ENCODE peak calls at places on chromosomes 16 and 17, in five cellular contexts. One of them, this sample, is unnamed.

GRCh38 chr17:68260051-68260762 is 12.4 kb downstream of the AMZ2 start:
- DNase-seq in SHP77 treated with DMSO at 0.1 percent for 48 hours: no peak
- DNase-seq in activated CD4-positive, alpha-beta T cell treated with anti-CD3 and anti-CD28 coated beads, Interleukin-2, amount 50 U/mL, for 1 hour: no peak
- DNase-seq in lung: no peak
- DNase-seq in cardiac fibroblast: no peak
- DNase-seq in this sample: no peak

GRCh38 chr17:80394629-80395216 is 20.2 kb upstream of the ENDOV start:
- DNase-seq in cardiac fibroblast: no peak
- DNase-seq in SHP77 treated with DMSO at 0.1 percent for 48 hours: no peak
- DNase-seq in lung: no peak
- DNase-seq in activated CD4-positive, alpha-beta T cell treated with anti-CD3 and anti-CD28 coated beads, Interleukin-2, amount 50 U/mL, for 1 hour: no peak
- DNase-seq in this sample: no peak

GRCh38 chr16:66204761-66205160 is 161.7 kb upstream of the CDH5 start:
- DNase-seq in activated CD4-positive, alpha-beta T cell treated with anti-CD3 and anti-CD28 coated beads, Interleukin-2, amount 50 U/mL, for 1 hour: no peak
- DNase-seq in lung: no peak
- DNase-seq in cardiac fibroblast: peak; percentile 86
- DNase-seq in SHP77 treated with DMSO at 0.1 percent for 48 hours: no peak
- DNase-seq in this sample: no peak

GRCh38 chr17:4716081-4716480 is 5.6 kb downstream of the ARRB2 start:
- DNase-seq in cardiac fibroblast: no peak
- DNase-seq in activated CD4-positive, alpha-beta T cell treated with anti-CD3 and anti-CD28 coated beads, Interleukin-2, amount 50 U/mL, for 1 hour: no peak
- DNase-seq in SHP77 treated with DMSO at 0.1 percent for 48 hours: no peak
- DNase-seq in lung: no peak
- DNase-seq in this sample: no peak

GRCh38 chr17:40559016-40559853 is 6.0 kb downstream of the CCR7 start:
- DNase-seq in activated CD4-positive, alpha-beta T cell treated with anti-CD3 and anti-CD28 coated beads, Interleukin-2, amount 50 U/mL, for 1 hour: no peak
- DNase-seq in SHP77 treated with DMSO at 0.1 percent for 48 hours: no peak
- DNase-seq in cardiac fibroblast: peak; percentile 64
- DNase-seq in lung: no peak
- DNase-seq in this sample: no peak

GRCh38 chr16:10868562-10869469 is 8.2 kb upstream of the CIITA start:
- DNase-seq in lung: no peak
- DNase-seq in SHP77 treated with DMSO at 0.1 percent for 48 hours: no peak
- DNase-seq in activated CD4-positive, alpha-beta T cell treated with anti-CD3 and anti-CD28 coated beads, Interleukin-2, amount 50 U/mL, for 1 hour: no peak
- DNase-seq in cardiac fibroblast: no peak
- DNase-seq in this sample: peak; percentile 64

GRCh38 chr17:17479209-17479608 is 2.4 kb downstream of the MED9 start:
- DNase-seq in SHP77 treated with DMSO at 0.1 percent for 48 hours: no peak
- DNase-seq in cardiac fibroblast: no peak
- DNase-seq in activated CD4-positive, alpha-beta T cell treated with anti-CD3 and anti-CD28 coated beads, Interleukin-2, amount 50 U/mL, for 1 hour: no peak
- DNase-seq in lung: no peak
- DNase-seq in this sample: no peak

GRCh38 chr17:38685485-38685884 is 10.7 kb upstream of the EPOP start:
- DNase-seq in SHP77 treated with DMSO at 0.1 percent for 48 hours: no peak
- DNase-seq in activated CD4-positive, alpha-beta T cell treated with anti-CD3 and anti-CD28 coated beads, Interleukin-2, amount 50 U/mL, for 1 hour: no peak
- DNase-seq in lung: no peak
- DNase-seq in cardiac fibroblast: no peak
- DNase-seq in this sample: no peak

GRCh38 chr17:65169691-65170090 is 32.5 kb downstream of the RGS9 start:
- DNase-seq in activated CD4-positive, alpha-beta T cell treated with anti-CD3 and anti-CD28 coated beads, Interleukin-2, amount 50 U/mL, for 1 hour: no peak
- DNase-seq in SHP77 treated with DMSO at 0.1 percent for 48 hours: no peak
- DNase-seq in cardiac fibroblast: no peak
- DNase-seq in lung: no peak
- DNase-seq in this sample: no peak

GRCh38 chr17:39926588-39927100 is 757 bp downstream of the ORMDL3 start:
- DNase-seq in SHP77 treated with DMSO at 0.1 percent for 48 hours: no peak
- DNase-seq in lung: peak; percentile 65
- DNase-seq in cardiac fibroblast: peak; percentile 36
- DNase-seq in activated CD4-positive, alpha-beta T cell treated with anti-CD3 and anti-CD28 coated beads, Interleukin-2, amount 50 U/mL, for 1 hour: peak; percentile 54
- DNase-seq in this sample: peak; percentile 67

GRCh38 chr17:55259684-55260111 is 5.1 kb upstream of the HLF start:
- DNase-seq in SHP77 treated with DMSO at 0.1 percent for 48 hours: no peak
- DNase-seq in activated CD4-positive, alpha-beta T cell treated with anti-CD3 and anti-CD28 coated beads, Interleukin-2, amount 50 U/mL, for 1 hour: no peak
- DNase-seq in cardiac fibroblast: no peak
- DNase-seq in lung: no peak
- DNase-seq in this sample: no peak

GRCh38 chr17:78844301-78845005 is 3.8 kb upstream of the USP36 start:
- DNase-seq in activated CD4-positive, alpha-beta T cell treated with anti-CD3 and anti-CD28 coated beads, Interleukin-2, amount 50 U/mL, for 1 hour: no peak
- DNase-seq in lung: no peak
- DNase-seq in cardiac fibroblast: peak; percentile 29
- DNase-seq in SHP77 treated with DMSO at 0.1 percent for 48 hours: no peak
- DNase-seq in this sample: no peak

GRCh38 chr17:80071116-80071980 is 30.0 kb upstream of the GAA start:
- DNase-seq in lung: peak; percentile 48
- DNase-seq in SHP77 treated with DMSO at 0.1 percent for 48 hours: no peak
- DNase-seq in activated CD4-positive, alpha-beta T cell treated with anti-CD3 and anti-CD28 coated beads, Interleukin-2, amount 50 U/mL, for 1 hour: no peak
- DNase-seq in cardiac fibroblast: peak; percentile 80
- DNase-seq in this sample: peak; percentile 84

GRCh38 chr17:75565066-75565465 is 22.5 kb upstream of the MYO15B start:
- DNase-seq in SHP77 treated with DMSO at 0.1 percent for 48 hours: no peak
- DNase-seq in activated CD4-positive, alpha-beta T cell treated with anti-CD3 and anti-CD28 coated beads, Interleukin-2, amount 50 U/mL, for 1 hour: no peak
- DNase-seq in cardiac fibroblast: peak; percentile 36
- DNase-seq in lung: no peak
- DNase-seq in this sample: no peak

GRCh38 chr17:15265131-15265530 is at the start of gene PMP22:
- DNase-seq in SHP77 treated with DMSO at 0.1 percent for 48 hours: no peak
- DNase-seq in lung: no peak
- DNase-seq in cardiac fibroblast: peak; percentile 54
- DNase-seq in activated CD4-positive, alpha-beta T cell treated with anti-CD3 and anti-CD28 coated beads, Interleukin-2, amount 50 U/mL, for 1 hour: no peak
- DNase-seq in this sample: peak; percentile 25

GRCh38 chr16:75486014-75486404 is 9.2 kb downstream of the CHST6 start:
- DNase-seq in activated CD4-positive, alpha-beta T cell treated with anti-CD3 and anti-CD28 coated beads, Interleukin-2, amount 50 U/mL, for 1 hour: no peak
- DNase-seq in cardiac fibroblast: no peak
- DNase-seq in SHP77 treated with DMSO at 0.1 percent for 48 hours: no peak
- DNase-seq in lung: no peak
- DNase-seq in this sample: peak; percentile 44

GRCh38 chr16:2753523-2754020 is 1.1 kb downstream of the SRRM2 start:
- DNase-seq in lung: no peak
- DNase-seq in activated CD4-positive, alpha-beta T cell treated with anti-CD3 and anti-CD28 coated beads, Interleukin-2, amount 50 U/mL, for 1 hour: no peak
- DNase-seq in cardiac fibroblast: peak; percentile 19
- DNase-seq in SHP77 treated with DMSO at 0.1 percent for 48 hours: no peak
- DNase-seq in this sample: no peak

GRCh38 chr17:56540791-56541190 is 52.7 kb upstream of the NOG start:
- DNase-seq in activated CD4-positive, alpha-beta T cell treated with anti-CD3 and anti-CD28 coated beads, Interleukin-2, amount 50 U/mL, for 1 hour: no peak
- DNase-seq in SHP77 treated with DMSO at 0.1 percent for 48 hours: no peak
- DNase-seq in cardiac fibroblast: no peak
- DNase-seq in lung: no peak
- DNase-seq in this sample: no peak

GRCh38 chr16:53631236-53631635 is 72.4 kb downstream of the RPGRIP1L start:
- DNase-seq in cardiac fibroblast: no peak
- DNase-seq in activated CD4-positive, alpha-beta T cell treated with anti-CD3 and anti-CD28 coated beads, Interleukin-2, amount 50 U/mL, for 1 hour: no peak
- DNase-seq in lung: no peak
- DNase-seq in SHP77 treated with DMSO at 0.1 percent for 48 hours: no peak
- DNase-seq in this sample: no peak

GRCh38 chr16:20566864-20567263 is 9.3 kb downstream of the ACSM2B start:
- DNase-seq in activated CD4-positive, alpha-beta T cell treated with anti-CD3 and anti-CD28 coated beads, Interleukin-2, amount 50 U/mL, for 1 hour: no peak
- DNase-seq in lung: no peak
- DNase-seq in cardiac fibroblast: no peak
- DNase-seq in SHP77 treated with DMSO at 0.1 percent for 48 hours: no peak
- DNase-seq in this sample: no peak

GRCh38 chr17:77555741-77556291 is 402.7 kb upstream of the TNRC6C start:
- DNase-seq in lung: peak; percentile 37
- DNase-seq in cardiac fibroblast: peak; percentile 43
- DNase-seq in SHP77 treated with DMSO at 0.1 percent for 48 hours: peak; percentile 41
- DNase-seq in activated CD4-positive, alpha-beta T cell treated with anti-CD3 and anti-CD28 coated beads, Interleukin-2, amount 50 U/mL, for 1 hour: no peak
- DNase-seq in this sample: peak; percentile 75

GRCh38 chr17:6069611-6070279 is 434 bp upstream of the WSCD1 start:
- DNase-seq in lung: no peak
- DNase-seq in cardiac fibroblast: no peak
- DNase-seq in activated CD4-positive, alpha-beta T cell treated with anti-CD3 and anti-CD28 coated beads, Interleukin-2, amount 50 U/mL, for 1 hour: no peak
- DNase-seq in SHP77 treated with DMSO at 0.1 percent for 48 hours: no peak
- DNase-seq in this sample: peak; percentile 24

GRCh38 chr17:4645642-4646041 is 4.2 kb upstream of the ALOX15 start:
- DNase-seq in lung: no peak
- DNase-seq in activated CD4-positive, alpha-beta T cell treated with anti-CD3 and anti-CD28 coated beads, Interleukin-2, amount 50 U/mL, for 1 hour: no peak
- DNase-seq in SHP77 treated with DMSO at 0.1 percent for 48 hours: no peak
- DNase-seq in cardiac fibroblast: no peak
- DNase-seq in this sample: peak; percentile 16

This sample was measured in body of pancreas.